ENCODE peak calls at places on chromosomes 5 and 9, in six cellular contexts. O, D, Y, H, V and E are unnamed samples.

GRCh38 chr9:130319300-130319699 is 53.7 kb downstream of the HMCN2 start:
- DNase-seq in D (no peak), H (no peak), O (no peak), Y (no peak), V (no peak), E (no peak)

GRCh38 chr9:93945400-93946337 is 9.5 kb downstream of the BARX1 start:
- DNase-seq in Y (no peak), D (no peak), O (no peak), V (no peak), H (no peak), E (no peak)

GRCh38 chr5:142235050-142235797 is 89.6 kb downstream of the SPRY4 start:
- DNase-seq in O (no peak), Y (peak), V (no peak), D (no peak), H (no peak), E (peak)

GRCh38 chr9:121023064-121023463 is 27.0 kb downstream of the C5 start:
- DNase-seq in O (no peak), H (no peak), Y (no peak), D (no peak), V (no peak), E (no peak)

GRCh38 chr9:124780060-124780756 is 3.3 kb downstream of the OLFML2A start:
- DNase-seq in V (no peak), O (no peak), D (no peak), H (peak), Y (no peak), E (peak)

GRCh38 chr9:116286287-116286686 is 132.7 kb downstream of the PAPPA start:
- DNase-seq in Y (no peak), O (no peak), D (no peak), H (no peak), V (no peak), E (no peak)

GRCh38 chr5:1718669-1719068 is 81.0 kb downstream of the MRPL36 start:
- DNase-seq in H (no peak), Y (no peak), O (no peak), V (no peak), D (no peak), E (no peak)

GRCh38 chr9:113349434-113350337 is at the start of gene BSPRY:
- DNase-seq in V (no peak), D (no peak), Y (peak), H (no peak), O (peak), E (peak)

GRCh38 chr9:110835404-110835803 is 166.8 kb downstream of the MUSK start:
- DNase-seq in Y (no peak), D (no peak), V (no peak), O (no peak), H (no peak), E (no peak)

GRCh38 chr5:139690385-139691274 is 42.5 kb downstream of the CXXC5 start:
- DNase-seq in Y (no peak), D (no peak), O (no peak), V (no peak), H (no peak), E (no peak)

GRCh38 chr5:98468188-98468869 is 305.1 kb upstream of the RGMB start:
- DNase-seq in Y (no peak), V (no peak), D (no peak), O (no peak), H (no peak), E (no peak)

GRCh38 chr9:135500525-135501260 is at the start of gene MRPS2:
- DNase-seq in D (peak), Y (peak), H (peak), V (peak), O (peak), E (peak)

GRCh38 chr9:126860757-126861466 is 473 bp downstream of the ZBTB34 start:
- DNase-seq in H (no peak), V (no peak), D (no peak), O (no peak), Y (peak), E (peak)

GRCh38 chr5:51399636-51399993 is 16.4 kb downstream of the ISL1 start:
- DNase-seq in D (no peak), H (no peak), Y (no peak), V (no peak), O (no peak), E (no peak)